ENCODE peak calls at places on chromosomes 3 and 15, in five cellular contexts. G, K, W, S and J are unnamed samples. For H3K36me3, the result is how much of the 10 kb centered on the place peaks cover.

GRCh38 chr15:92638709-92639365 is 16.7 kb downstream of the FAM174B start:
- DNase-seq in K (peak), S (no peak), G (no peak), W (no peak), J (no peak)

GRCh38 chr15:76460871-76461270 is 124.3 kb downstream of the ISL2 start:
- DNase-seq in K (no peak), S (peak), G (no peak), W (no peak), J (no peak)

GRCh38 chr3:56783644-56784451 is 17.9 kb downstream of the ARHGEF3 start:
- DNase-seq in G (no peak), S (peak), K (peak), W (no peak), J (peak)

GRCh38 chr15:67177750-67178149 is 76.7 kb downstream of the AAGAB start:
- DNase-seq in G (no peak), K (no peak), W (no peak), S (peak), J (no peak)

GRCh38 chr3:1190576-1190975 is 97.8 kb downstream of the CNTN6 start:
- DNase-seq in G (no peak), W (no peak), S (no peak), K (no peak), J (no peak)

GRCh38 chr3:29280675-29281264 is at the start of gene RBMS3:
- DNase-seq in W (peak), S (peak), K (peak), G (peak), J (peak)

GRCh38 chr15:67641453-67641852 is 99.0 kb downstream of the MAP2K5 start:
- DNase-seq in W (no peak), S (no peak), G (no peak), K (no peak), J (no peak)

GRCh38 chr3:16849795-16850194 is 35.0 kb upstream of the PLCL2 start:
- DNase-seq in S (peak), K (no peak), W (no peak), G (no peak), J (no peak)

GRCh38 chr3:18134386-18135082 is 290.6 kb downstream of the SATB1 start:
- DNase-seq in K (no peak), S (peak), W (no peak), G (no peak), J (no peak)

GRCh38 chr15:60899322-60899966 is 329.7 kb downstream of the RORA start:
- DNase-seq in S (no peak), K (no peak), G (no peak), W (no peak), J (no peak)

GRCh38 chr3:141331370-141332318 is 36.7 kb upstream of the ZBTB38 start:
- DNase-seq in S (peak), G (peak), W (peak), K (no peak), J (peak)

GRCh38 chr15:64507293-64507802 is 47.0 kb downstream of the ZNF609 start:
- DNase-seq in W (no peak), K (peak), S (peak), G (peak), J (no peak)

GRCh38 chr3:134449277-134449676 is 36.5 kb downstream of the ANAPC13 start:
- DNase-seq in W (no peak), S (peak), K (no peak), G (no peak), J (no peak)

GRCh38 chr15:51311510-51311909 is 26.9 kb downstream of the CYP19A1 start:
- DNase-seq in K (no peak), G (no peak), W (no peak), S (no peak), J (peak)

GRCh38 chr15:81189583-81190283 is 6.9 kb upstream of the IL16 start:
- DNase-seq in W (no peak), S (peak), K (no peak), G (no peak), J (no peak)

GRCh38 chr3:139772539-139773500 is 95.0 kb upstream of the NMNAT3 start:
- DNase-seq in K (no peak), G (no peak), S (peak), W (no peak), J (no peak)

GRCh38 chr15:60358935-60359672 is 38.7 kb downstream of the ANXA2 start:
- DNase-seq in K (no peak), G (no peak), W (no peak), S (peak), J (no peak)

GRCh38 chr15:71634820-71635219 is 175.5 kb upstream of the NR2E3 start:
- DNase-seq in S (no peak), W (no peak), G (no peak), K (no peak), J (no peak)

GRCh38 chr3:138412821-138413531 is 21.4 kb upstream of the ESYT3 start:
- DNase-seq in S (peak), W (no peak), K (no peak), G (peak), J (no peak)

GRCh38 chr15:35863655-35864054 is 317.7 kb upstream of the DPH6 start:
- DNase-seq in G (no peak), W (no peak), S (no peak), K (no peak), J (no peak)

GRCh38 chr3:195165264-195165608 is 105.7 kb downstream of the XXYLT1 start:
- DNase-seq in S (no peak), K (no peak), G (no peak), W (no peak), J (no peak)

GRCh38 chr3:128133273-128133883 is 9.8 kb upstream of the RUVBL1 start:
- DNase-seq in G (peak), S (peak), K (no peak), W (peak), J (no peak)

GRCh38 chr15:82849556-82850241 is 40.3 kb downstream of the WHAMM start:
- DNase-seq in G (peak), K (peak), S (peak), W (peak), J (peak)

GRCh38 chr3:171711461-171711860 is 98.8 kb downstream of the PLD1 start:
- DNase-seq in S (peak), K (no peak), W (no peak), G (no peak), J (no peak)

GRCh38 chr15:31439328-31439727 is 112.7 kb downstream of the KLF13 start:
- DNase-seq in K (no peak), G (no peak), S (no peak), W (peak), J (no peak)

GRCh38 chr15:77179541-77179998 is 108.7 kb upstream of the TSPAN3 start:
- DNase-seq in S (no peak), G (no peak), K (no peak), W (no peak), J (no peak)

GRCh38 chr3:85255954-85256353 is 297.2 kb downstream of the CADM2 start:
- DNase-seq in K (no peak), W (no peak), S (no peak), G (no peak), J (no peak)

GRCh38 chr3:57832925-57833324 is 76.8 kb downstream of the SLMAP start:
- DNase-seq in S (no peak), K (no peak), G (no peak), W (no peak), J (no peak)

GRCh38 chr3:57838627-57839026 is 82.5 kb downstream of the SLMAP start:
- DNase-seq in S (no peak), G (no peak), W (no peak), K (no peak), J (no peak)

GRCh38 chr3:57837686-57838085 is 81.6 kb downstream of the SLMAP start:
- DNase-seq in G (no peak), W (no peak), S (no peak), K (no peak), J (no peak)

GRCh38 chr3:57833763-57834162 is 77.7 kb downstream of the SLMAP start:
- DNase-seq in K (no peak), G (no peak), W (no peak), S (no peak), J (no peak)
- H3K27ac ChIP-seq in K (no peak), G (no peak), W (no peak), S (no peak), J (no peak)

GRCh38 chr3:100198579-100199269 is 62.1 kb upstream of the TBC1D23 start:
- DNase-seq in K (no peak), G (no peak), W (no peak), S (no peak), J (no peak)

GRCh38 chr3:100197876-100198275 is 62.9 kb upstream of the TBC1D23 start:
- DNase-seq in W (no peak), K (no peak), G (no peak), S (no peak), J (no peak)
- H3K36me3 ChIP-seq in W (under half), K (under half), G (under half), S (under half), J (under half)

GRCh38 chr3:27681249-27681748 is 40.8 kb downstream of the EOMES start:
- DNase-seq in K (no peak), S (peak), W (peak), G (no peak), J (no peak)
- H3K27ac ChIP-seq in K (no peak), S (peak), W (no peak), G (peak), J (peak)

GRCh38 chr3:44999782-45000181 is 23.7 kb downstream of the EXOSC7 start:
- DNase-seq in S (no peak), G (no peak), W (no peak), K (no peak), J (no peak)
- H3K36me3 ChIP-seq in S (under half), G (under half), W (under half), K (half or more), J (half or more)

GRCh38 chr15:99347609-99348008 is 96.3 kb downstream of the LRRC28 start:
- DNase-seq in S (peak), W (no peak), K (no peak), G (no peak), J (no peak)
- H3K27ac ChIP-seq in S (no peak), W (no peak), K (no peak), G (no peak), J (no peak)

DNA sequence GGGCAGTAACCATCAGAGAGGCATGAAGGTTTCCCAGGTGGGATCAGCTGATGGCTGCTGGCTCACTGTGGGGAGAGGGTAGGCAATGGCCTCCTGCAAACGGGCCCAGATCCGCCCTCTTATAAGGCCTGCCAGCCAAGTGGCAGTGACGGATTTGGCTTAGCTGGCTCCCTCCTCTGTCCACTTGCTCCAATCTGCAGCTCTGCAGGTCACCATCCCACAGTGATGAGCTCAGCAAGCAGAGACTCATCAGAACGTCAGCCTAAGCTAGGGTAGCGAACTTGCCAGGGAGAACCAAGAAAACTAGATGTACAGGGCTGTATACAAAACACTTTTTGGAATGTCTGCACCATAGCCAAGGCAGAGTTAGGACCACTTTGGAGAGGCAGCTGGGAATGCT is 62.8 kb upstream of the DCLK3 start:
- DNase-seq in W (no peak), G (no peak), S (peak), K (no peak), J (no peak)
- H3K36me3 ChIP-seq in W (under half), G (under half), S (under half), K (half or more), J (under half)